ENCODE peak calls at places on chromosomes 6 and 20, in five cellular contexts. R, V, M, O and N are unnamed samples.

GRCh38 chr6:18022398-18023231 is 35.2 kb upstream of the KIF13A start:
- DNase-seq in M (no peak), R (no peak), V (peak; percentile 95), O (no peak), N (no peak)

GRCh38 chr20:63735859-63736718 is at the start of gene LIME1:
- DNase-seq in R (no peak), O (no peak), M (peak; percentile 58), V (no peak), N (peak; percentile 47)

GRCh38 chr6:68364276-68364785 is 270.8 kb upstream of the ADGRB3 start:
- DNase-seq in M (no peak), R (no peak), V (no peak), O (no peak), N (no peak)

GRCh38 chr20:35663516-35663812 is 1.2 kb downstream of the CPNE1 start:
- DNase-seq in R (no peak), V (no peak), O (no peak), M (no peak), N (peak; percentile 58)

GRCh38 chr6:19723533-19723932 is 113.6 kb upstream of the ID4 start:
- DNase-seq in O (no peak), V (no peak), R (no peak), M (no peak), N (no peak)

GRCh38 chr6:159067334-159067733 is 22.5 kb upstream of the TAGAP start:
- DNase-seq in M (no peak), V (no peak), O (no peak), R (no peak), N (no peak)

GRCh38 chr6:138007014-138007472 is 100.2 kb downstream of the PERP start:
- DNase-seq in M (no peak), O (no peak), V (peak; percentile 67), R (no peak), N (peak; percentile 26)

GRCh38 chr20:56572178-56572577 is 39.1 kb downstream of the FAM209B start:
- DNase-seq in M (no peak), R (no peak), V (no peak), O (no peak), N (no peak)

GRCh38 chr6:144331610-144332009 is 46.5 kb downstream of the UTRN start:
- DNase-seq in O (no peak), R (no peak), V (no peak), M (no peak), N (no peak)

GRCh38 chr6:34638834-34639736 is 57.5 kb downstream of the ILRUN start:
- DNase-seq in R (no peak), V (no peak), O (no peak), M (no peak), N (peak; percentile 96)

GRCh38 chr20:62663484-62664315 is 21.4 kb downstream of the SLCO4A1 start:
- DNase-seq in V (no peak), R (no peak), M (no peak), O (no peak), N (no peak)

GRCh38 chr20:62665826-62666735 is 23.8 kb downstream of the SLCO4A1 start:
- DNase-seq in R (no peak), V (no peak), M (no peak), O (no peak), N (peak; percentile 52)

GRCh38 chr20:62666736-62667529 is 24.6 kb downstream of the SLCO4A1 start:
- DNase-seq in V (no peak), O (peak; percentile 52), R (peak; percentile 79), M (peak; percentile 70), N (peak; percentile 95)

GRCh38 chr20:62664316-62664971 is 22.1 kb downstream of the SLCO4A1 start:
- DNase-seq in M (no peak), V (no peak), R (no peak), O (no peak), N (no peak)

DNA sequence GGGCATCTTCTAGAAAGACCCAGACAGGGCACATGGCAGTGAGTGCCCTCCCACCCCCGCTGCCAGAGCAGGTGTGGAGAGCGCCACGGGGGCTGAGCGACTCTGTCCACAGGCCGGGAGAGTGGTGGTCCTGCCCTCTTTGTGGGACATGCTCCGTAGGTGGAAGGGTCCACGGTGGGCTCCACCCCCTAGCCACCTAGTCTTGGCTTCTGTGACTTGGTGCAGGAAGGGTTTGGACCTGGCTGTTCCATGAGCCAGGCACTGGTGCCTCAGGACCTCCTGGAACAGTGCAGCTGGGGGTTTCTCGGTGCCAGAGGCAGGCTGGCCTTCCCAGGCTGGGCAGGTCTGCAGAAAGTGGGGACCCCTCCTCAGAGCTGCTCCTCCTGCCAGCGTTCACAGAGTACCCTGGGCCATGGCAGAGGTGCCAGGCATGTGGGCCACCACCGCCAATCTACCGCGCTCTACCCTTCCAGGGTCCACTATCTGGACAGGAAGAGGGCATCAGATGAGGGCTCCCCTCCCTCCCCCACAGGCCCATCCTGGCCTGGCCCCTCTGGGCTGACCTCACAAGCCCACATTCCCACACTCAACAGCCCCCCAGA is 23.0 kb downstream of the SLCO4A1 start:
- DNase-seq in M (no peak), V (no peak), O (no peak), R (no peak), N (no peak)
- H3K27ac ChIP-seq in M (no peak overlapping the region), V (no peak overlapping the region), O (no peak overlapping the region), R (no peak overlapping the region), N (no peak overlapping the region)

GRCh38 chr6:149895702-149896310 is 2.1 kb downstream of the RAET1E start:
- DNase-seq in O (no peak), R (peak; percentile 63), M (peak; percentile 81), V (no peak), N (no peak)
- H3K27ac ChIP-seq in O (no peak overlapping the region), R (peak overlapping the region; percentile 74), M (peak overlapping the region; percentile 88), V (no peak overlapping the region), N (peak overlapping the region; percentile 52)

GRCh38 chr20:44695295-44696230 is 19.6 kb upstream of the CCN5 start:
- DNase-seq in V (no peak), M (no peak), R (no peak), O (no peak), N (no peak)

GRCh38 chr20:44698351-44698750 is 16.8 kb upstream of the CCN5 start:
- DNase-seq in M (no peak), O (no peak), V (no peak), R (no peak), N (no peak)

GRCh38 chr20:44694159-44694558 is 21.0 kb upstream of the CCN5 start:
- DNase-seq in O (no peak), V (no peak), R (no peak), M (no peak), N (no peak)

GRCh38 chr20:44693625-44694024 is 21.5 kb upstream of the CCN5 start:
- DNase-seq in R (no peak), M (no peak), O (no peak), V (no peak), N (no peak)

GRCh38 chr20:44696315-44696714 is 18.9 kb upstream of the CCN5 start:
- DNase-seq in V (no peak), O (no peak), R (no peak), M (no peak), N (no peak)
- H3K27ac ChIP-seq in V (no peak overlapping the region), O (no peak overlapping the region), R (peak overlapping the region; percentile 83), M (peak overlapping the region; percentile 11), N (no peak overlapping the region)

GRCh38 chr6:161434331-161434730 is 160.5 kb upstream of the AGPAT4 start:
- DNase-seq in V (no peak), R (no peak), M (no peak), O (no peak), N (no peak)

GRCh38 chr6:161436106-161436876 is 162.4 kb upstream of the AGPAT4 start:
- DNase-seq in R (no peak), V (no peak), O (no peak), M (no peak), N (no peak)

GRCh38 chr6:161437851-161438250 is 164.0 kb upstream of the AGPAT4 start:
- DNase-seq in O (no peak), M (no peak), R (no peak), V (no peak), N (no peak)

GRCh38 chr6:161434921-161435411 is 161.1 kb upstream of the AGPAT4 start:
- DNase-seq in O (no peak), V (peak; percentile 59), R (no peak), M (no peak), N (peak; percentile 69)

DNA sequence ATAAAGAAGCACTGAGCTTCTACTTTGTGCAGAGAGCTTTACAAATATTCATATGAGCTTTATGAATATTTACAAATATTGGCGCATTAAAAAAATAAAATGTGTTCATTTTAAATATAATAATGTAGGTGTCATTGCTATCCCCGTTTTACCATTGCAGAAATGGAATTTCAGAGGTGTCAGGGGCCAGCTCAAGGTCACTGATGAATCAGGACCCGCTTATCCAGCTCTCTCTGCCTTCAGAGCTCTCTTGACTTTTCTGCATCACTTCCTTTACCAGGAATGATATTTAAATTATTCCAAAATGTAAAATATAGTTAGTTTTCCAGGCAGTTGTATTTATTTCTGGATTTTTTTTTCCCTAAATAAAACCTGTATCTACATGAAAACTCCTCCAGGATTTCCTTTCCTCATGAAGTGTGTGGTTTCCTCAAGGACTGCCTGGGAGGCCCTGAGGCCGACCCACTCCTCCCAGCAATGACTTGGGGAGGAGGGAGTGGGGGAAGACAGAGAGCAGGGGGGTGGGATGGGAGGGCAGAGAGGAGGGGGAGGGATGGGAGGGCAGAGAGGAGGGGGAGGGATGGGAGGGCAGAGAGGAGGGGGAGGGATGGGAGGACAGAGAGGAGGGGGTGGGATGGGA is 161.7 kb upstream of the AGPAT4 start:
- DNase-seq in M (no peak), R (no peak), O (no peak), V (no peak), N (no peak)
- H3K27ac ChIP-seq in M (peak overlapping the region; percentile 68), R (no peak overlapping the region), O (no peak overlapping the region), V (peak overlapping the region; percentile 64), N (no peak overlapping the region)

GRCh38 chr6:13453771-13454251 is 33.6 kb downstream of the GFOD1 start:
- DNase-seq in O (no peak), M (no peak), R (no peak), V (no peak), N (peak; percentile 47)
- H3K27ac ChIP-seq in O (no peak overlapping the region), M (peak overlapping the region; percentile 62), R (peak overlapping the region; percentile 10), V (no peak overlapping the region), N (no peak overlapping the region)

GRCh38 chr6:146017672-146018071 is 11.2 kb upstream of the GRM1 start:
- DNase-seq in V (no peak), R (no peak), O (no peak), M (no peak), N (no peak)
- H3K27ac ChIP-seq in V (no peak overlapping the region), R (no peak overlapping the region), O (no peak overlapping the region), M (no peak overlapping the region), N (no peak overlapping the region)

DNA sequence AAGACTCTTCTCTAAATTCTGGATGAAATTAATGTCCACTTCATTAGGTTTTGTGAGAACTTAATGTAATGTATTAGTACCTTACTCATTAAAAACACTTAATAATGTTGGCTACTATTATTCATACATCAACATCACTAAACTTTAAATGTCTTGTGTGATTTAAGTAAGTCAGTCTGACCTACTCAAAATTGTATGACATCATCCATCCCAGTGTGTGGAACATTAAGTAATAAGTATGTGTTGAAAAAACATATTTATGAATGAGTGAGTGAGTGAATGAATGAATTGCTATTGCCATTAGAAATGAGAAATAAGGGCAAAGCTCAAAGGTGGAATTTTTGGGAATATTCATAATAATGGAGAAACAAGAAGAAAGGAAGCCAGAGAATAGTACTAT is 285.8 kb downstream of the HTR1B start:
- DNase-seq in O (no peak), M (no peak), R (no peak), V (no peak), N (no peak)
- H3K27ac ChIP-seq in O (no peak overlapping the region), M (no peak overlapping the region), R (no peak overlapping the region), V (no peak overlapping the region), N (no peak overlapping the region)